ENCODE peak calls at places on chromosomes 16 and 17, in five cellular contexts. One of them, this sample, is unnamed.

GRCh38 chr17:48567209-48567608 is 10.9 kb downstream of the HOXB4 start:
- DNase-seq in HAP-1: no peak
- DNase-seq in NCI-H1436 treated with DMSO at 0.1 percent for 48 hours: no peak
- DNase-seq in NT2/D1: no peak
- DNase-seq in heart right ventricle: no peak
- DNase-seq in this sample: no peak

GRCh38 chr17:82055023-82055964 is 3.6 kb downstream of the GPS1 start:
- DNase-seq in NT2/D1: no peak
- DNase-seq in HAP-1: no peak
- DNase-seq in NCI-H1436 treated with DMSO at 0.1 percent for 48 hours: no peak
- DNase-seq in heart right ventricle: no peak
- DNase-seq in this sample: no peak

GRCh38 chr16:69443809-69444611 is 19.6 kb downstream of the CYB5B start:
- DNase-seq in HAP-1: no peak
- DNase-seq in NT2/D1: no peak
- DNase-seq in heart right ventricle: no peak
- DNase-seq in NCI-H1436 treated with DMSO at 0.1 percent for 48 hours: no peak
- DNase-seq in this sample: no peak

GRCh38 chr16:1489077-1489476 is 333 bp upstream of the PTX4 start:
- DNase-seq in heart right ventricle: no peak
- DNase-seq in NT2/D1: no peak
- DNase-seq in NCI-H1436 treated with DMSO at 0.1 percent for 48 hours: no peak
- DNase-seq in HAP-1: no peak
- DNase-seq in this sample: no peak

GRCh38 chr17:66950886-66951604 is 13.5 kb upstream of the CACNG4 start:
- DNase-seq in NCI-H1436 treated with DMSO at 0.1 percent for 48 hours: no peak
- DNase-seq in NT2/D1: no peak
- DNase-seq in heart right ventricle: no peak
- DNase-seq in HAP-1: no peak
- DNase-seq in this sample: no peak

GRCh38 chr17:69492410-69493071 is 78.0 kb downstream of the MAP2K6 start:
- DNase-seq in NCI-H1436 treated with DMSO at 0.1 percent for 48 hours: no peak
- DNase-seq in NT2/D1: peak
- DNase-seq in HAP-1: no peak
- DNase-seq in heart right ventricle: no peak
- DNase-seq in this sample: no peak

GRCh38 chr16:11627822-11628457 is 40.3 kb upstream of the SNN start:
- DNase-seq in HAP-1: no peak
- DNase-seq in NT2/D1: no peak
- DNase-seq in NCI-H1436 treated with DMSO at 0.1 percent for 48 hours: no peak
- DNase-seq in heart right ventricle: no peak
- DNase-seq in this sample: no peak

GRCh38 chr17:78268960-78269892 is 37.8 kb downstream of the TMEM235 start:
- DNase-seq in NCI-H1436 treated with DMSO at 0.1 percent for 48 hours: no peak
- DNase-seq in NT2/D1: no peak
- DNase-seq in HAP-1: peak
- DNase-seq in heart right ventricle: no peak
- DNase-seq in this sample: no peak

GRCh38 chr16:19844945-19845641 is 39.6 kb downstream of the GPRC5B start:
- DNase-seq in NCI-H1436 treated with DMSO at 0.1 percent for 48 hours: no peak
- DNase-seq in NT2/D1: no peak
- DNase-seq in heart right ventricle: no peak
- DNase-seq in HAP-1: no peak
- DNase-seq in this sample: no peak

GRCh38 chr17:17300624-17301568 is 2.3 kb upstream of the NT5M start:
- DNase-seq in HAP-1: peak
- DNase-seq in heart right ventricle: peak
- DNase-seq in NCI-H1436 treated with DMSO at 0.1 percent for 48 hours: no peak
- DNase-seq in NT2/D1: peak
- DNase-seq in this sample: no peak

GRCh38 chr17:49646391-49647255 is 31.3 kb downstream of the SPOP start:
- DNase-seq in NT2/D1: no peak
- DNase-seq in HAP-1: no peak
- DNase-seq in heart right ventricle: no peak
- DNase-seq in NCI-H1436 treated with DMSO at 0.1 percent for 48 hours: no peak
- DNase-seq in this sample: peak

This sample was measured in lung.